ENCODE peak calls at places on chromosomes 3 and 15, in seven cellular contexts. R, X, O, Q, F, P and K are unnamed samples.

GRCh38 chr3:173045770-173046382 is 95.2 kb downstream of the SPATA16 start:
- DNase-seq in F (no peak), X (no peak), O (no peak), P (no peak), Q (no peak), R (no peak), K (no peak)

GRCh38 chr3:57681691-57682090 is 11.2 kb downstream of the DENND6A start:
- DNase-seq in P (no peak), X (no peak), R (no peak), F (no peak), O (no peak), Q (no peak), K (no peak)

GRCh38 chr15:87816811-87817210 is 439.7 kb downstream of the NTRK3 start:
- DNase-seq in Q (peak; percentile 75), P (no peak), X (no peak), F (peak; percentile 96), R (no peak), O (no peak), K (no peak)

GRCh38 chr3:7871161-7871560 is 630.5 kb upstream of the LMCD1 start:
- DNase-seq in X (no peak), F (no peak), Q (no peak), O (no peak), P (no peak), R (no peak), K (no peak)

GRCh38 chr15:43376017-43376705 is 5.3 kb downstream of the TUBGCP4 start:
- DNase-seq in P (no peak), O (no peak), Q (no peak), F (peak; percentile 24), X (peak; percentile 52), R (peak; percentile 16), K (peak; percentile 37)

GRCh38 chr3:49812916-49813496 is 747 bp downstream of the UBA7 start:
- DNase-seq in Q (no peak), O (peak; percentile 71), P (no peak), R (no peak), F (no peak), X (no peak), K (no peak)

GRCh38 chr3:142618917-142619401 is 22.8 kb downstream of the PLS1 start:
- DNase-seq in R (no peak), O (no peak), F (peak; percentile 35), X (peak; percentile 43), Q (no peak), P (no peak), K (no peak)

GRCh38 chr15:20348291-20348899 is 193.2 kb downstream of the GOLGA6L6 start:
- DNase-seq in P (peak; percentile 83), O (no peak), F (no peak), R (no peak), Q (no peak), X (peak; percentile 19), K (no peak)

GRCh38 chr3:31230834-31231233 is 301.9 kb upstream of the STT3B start:
- DNase-seq in X (no peak), Q (no peak), P (no peak), O (no peak), F (no peak), R (no peak), K (no peak)

GRCh38 chr3:87198774-87199173 is 28.3 kb upstream of the CHMP2B start:
- DNase-seq in P (no peak), O (no peak), Q (no peak), F (no peak), R (no peak), X (no peak), K (no peak)

GRCh38 chr3:192467230-192468186 is 259.8 kb downstream of the FGF12 start:
- DNase-seq in Q (no peak), X (peak; percentile 79), R (peak; percentile 8), F (peak; percentile 47), P (no peak), O (no peak), K (peak; percentile 15)

GRCh38 chr3:39911465-39912309 is 102.3 kb downstream of the MYRIP start:
- DNase-seq in X (peak; percentile 23), Q (no peak), P (no peak), F (peak; percentile 75), O (no peak), R (no peak), K (no peak)

GRCh38 chr15:60661075-60661645 is 182.2 kb upstream of the ICE2 start:
- DNase-seq in R (no peak), O (no peak), F (no peak), X (no peak), P (no peak), Q (no peak), K (no peak)

GRCh38 chr3:157494581-157495281 is 8.5 kb downstream of the VEPH1 start:
- DNase-seq in X (no peak), P (no peak), Q (no peak), O (no peak), F (no peak), R (no peak), K (no peak)

GRCh38 chr3:193605876-193606275 is 12.9 kb downstream of the OPA1 start:
- DNase-seq in X (peak; percentile 82), F (peak; percentile 55), P (no peak), Q (no peak), O (no peak), R (no peak), K (no peak)

GRCh38 chr15:87267798-87268197 is 988.7 kb downstream of the NTRK3 start:
- DNase-seq in F (peak; percentile 94), R (no peak), P (no peak), O (no peak), X (no peak), Q (peak; percentile 76), K (no peak)

GRCh38 chr3:71258116-71258515 is 325.4 kb downstream of the FOXP1 start:
- DNase-seq in O (no peak), Q (peak; percentile 26), F (peak; percentile 92), X (peak; percentile 53), R (no peak), P (no peak), K (no peak)

GRCh38 chr15:70121656-70122297 is 24.1 kb upstream of the TLE3 start:
- DNase-seq in R (no peak), Q (no peak), O (no peak), P (peak; percentile 94), X (peak; percentile 75), F (peak; percentile 63), K (no peak)

GRCh38 chr3:153595186-153595815 is 433.3 kb downstream of the RAP2B start:
- DNase-seq in P (no peak), O (no peak), R (no peak), Q (no peak), X (peak; percentile 43), F (peak; percentile 45), K (no peak)

GRCh38 chr3:169289303-169289702 is 374.2 kb downstream of the MECOM start:
- DNase-seq in R (no peak), P (no peak), F (no peak), X (no peak), Q (no peak), O (no peak), K (no peak)

GRCh38 chr15:41570764-41571163 is 11.8 kb downstream of the TYRO3 start:
- DNase-seq in R (no peak), O (no peak), F (no peak), Q (no peak), P (no peak), X (no peak), K (no peak)

GRCh38 chr15:60477991-60478632 is 830 bp downstream of the ICE2 start:
- DNase-seq in O (no peak), Q (no peak), R (peak; percentile 15), P (no peak), F (peak; percentile 28), X (peak; percentile 24), K (no peak)

GRCh38 chr15:40955930-40956542 is 2.8 kb downstream of the CHAC1 start:
- DNase-seq in X (peak; percentile 16), R (no peak), P (no peak), F (no peak), O (no peak), Q (no peak), K (no peak)

GRCh38 chr15:73997986-73998385 is 3.5 kb downstream of the PML start:
- DNase-seq in Q (no peak), X (no peak), O (no peak), R (no peak), P (peak; percentile 86), F (peak; percentile 66), K (no peak)
- TF ChIP-seq CTCF in Q (no peak), X (no peak), O (no peak), R (no peak), P (no peak), F (no peak), K (no peak)

GRCh38 chr3:108311797-108312196 is 15.4 kb downstream of the HHLA2 start:
- DNase-seq in R (no peak), Q (no peak), P (no peak), X (peak; percentile 14), F (no peak), O (no peak), K (no peak)
- H3K4me3 ChIP-seq in R (no peak overlapping the region), Q (no peak overlapping the region), P (no peak overlapping the region), X (no peak overlapping the region), F (no peak overlapping the region), O (no peak overlapping the region), K (no peak overlapping the region)

DNA sequence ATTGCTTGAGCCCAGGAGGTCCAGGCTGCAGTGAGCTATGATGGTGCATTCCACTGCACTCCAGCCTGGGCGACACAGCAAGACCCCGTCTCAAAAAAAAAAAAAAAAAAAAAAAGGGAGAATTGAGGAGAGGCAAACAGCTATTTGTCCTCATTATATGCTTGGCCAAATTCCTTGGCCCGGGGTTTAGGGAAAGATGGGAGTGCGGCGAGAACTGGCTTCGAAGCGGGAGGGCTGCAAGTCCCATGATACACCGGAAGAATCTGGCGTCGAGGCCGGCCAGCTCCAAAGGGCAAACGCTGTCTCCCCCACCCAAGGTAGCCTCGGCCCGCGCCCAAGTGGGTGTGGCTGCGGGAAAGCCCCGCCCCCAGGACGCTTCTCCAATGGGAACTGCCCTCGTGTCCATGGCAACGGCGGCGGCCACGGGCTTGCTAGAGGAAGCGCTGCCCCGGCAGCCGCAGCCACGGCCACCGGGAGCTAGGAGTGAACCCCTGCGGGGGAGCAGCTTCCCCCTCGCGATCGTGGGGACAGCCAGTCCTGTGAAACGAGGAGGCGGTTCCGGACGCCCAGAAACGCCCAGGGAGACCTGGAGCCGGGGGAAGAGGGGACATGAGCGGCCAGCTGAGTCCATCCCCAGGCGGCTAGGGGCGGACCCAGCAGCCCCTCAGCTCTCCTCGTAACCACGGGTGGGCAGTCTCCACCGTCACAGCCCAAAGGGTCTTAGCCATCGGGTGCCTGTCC is at the start of gene TTLL13:
- DNase-seq in Q (no peak), O (peak; percentile 95), R (no peak), X (peak; percentile 96), F (peak; percentile 68), P (peak; percentile 98), K (no peak)
- TF ChIP-seq CTCF in Q (no peak), O (no peak), R (no peak), X (no peak), F (no peak), P (no peak), K (no peak)

GRCh38 chr15:65385868-65386253 is 8.1 kb upstream of the IGDCC3 start:
- DNase-seq in X (no peak), R (no peak), F (no peak), Q (no peak), O (no peak), P (no peak), K (no peak)
- H3K4me3 ChIP-seq in X (no peak overlapping the region), R (no peak overlapping the region), F (no peak overlapping the region), Q (no peak overlapping the region), O (no peak overlapping the region), P (no peak overlapping the region), K (no peak overlapping the region)

GRCh38 chr3:146747928-146748327 is 142.8 kb upstream of the PLSCR5 start:
- DNase-seq in F (peak; percentile 12), P (no peak), R (no peak), X (peak; percentile 6), O (no peak), Q (peak; percentile 7), K (no peak)
- TF ChIP-seq CTCF in F (peak; percentile 44), P (no peak), R (peak; percentile 16), X (peak; percentile 32), O (no peak), Q (peak; percentile 60), K (peak; percentile 2)